ENCODE peak calls at places on chromosomes 13 and 19, in six cellular contexts. One of them, this sample, is unnamed.

GRCh38 chr19:2476451-2477140 is 669 bp downstream of the GADD45B start:
- DNase-seq in mesenchymal stem cell: peak; percentile 80
- DNase-seq in neuronal stem cell: no peak
- DNase-seq in H1: no peak
- DNase-seq in trophoblast cell: peak; percentile 54
- DNase-seq in IMR-90: peak; percentile 74
- DNase-seq in this sample: no peak

GRCh38 chr13:113860579-113861432 is 3.1 kb downstream of the GAS6 start:
- DNase-seq in mesenchymal stem cell: no peak
- DNase-seq in IMR-90: no peak
- DNase-seq in H1: peak; percentile 46
- DNase-seq in neuronal stem cell: no peak
- DNase-seq in trophoblast cell: no peak
- DNase-seq in this sample: peak; percentile 80

GRCh38 chr13:110640591-110641029 is 25.3 kb downstream of the NAXD start:
- DNase-seq in trophoblast cell: no peak
- DNase-seq in neuronal stem cell: no peak
- DNase-seq in mesenchymal stem cell: peak; percentile 34
- DNase-seq in IMR-90: peak; percentile 60
- DNase-seq in H1: no peak
- DNase-seq in this sample: peak; percentile 29

GRCh38 chr13:86945596-86945995 is 725.6 kb upstream of the SLITRK5 start:
- DNase-seq in H1: no peak
- DNase-seq in neuronal stem cell: no peak
- DNase-seq in mesenchymal stem cell: no peak
- DNase-seq in trophoblast cell: no peak
- DNase-seq in IMR-90: no peak
- DNase-seq in this sample: no peak

GRCh38 chr13:60931858-60932546 is 483.6 kb downstream of the PCDH20 start:
- DNase-seq in neuronal stem cell: no peak
- DNase-seq in trophoblast cell: no peak
- DNase-seq in mesenchymal stem cell: no peak
- DNase-seq in H1: no peak
- DNase-seq in IMR-90: no peak
- DNase-seq in this sample: no peak

GRCh38 chr19:8654591-8655339 is 24.3 kb downstream of the NFILZ start:
- DNase-seq in mesenchymal stem cell: peak; percentile 34
- DNase-seq in neuronal stem cell: peak; percentile 65
- DNase-seq in trophoblast cell: peak; percentile 42
- DNase-seq in H1: peak; percentile 13
- DNase-seq in IMR-90: peak; percentile 27
- DNase-seq in this sample: peak; percentile 75

GRCh38 chr13:33110713-33111413 is 94.6 kb downstream of the KL start:
- DNase-seq in mesenchymal stem cell: no peak
- DNase-seq in neuronal stem cell: no peak
- DNase-seq in IMR-90: peak; percentile 56
- DNase-seq in trophoblast cell: no peak
- DNase-seq in H1: no peak
- DNase-seq in this sample: no peak

GRCh38 chr19:42433503-42434260 is 6.5 kb upstream of the LIPE start:
- DNase-seq in H1: no peak
- DNase-seq in trophoblast cell: peak; percentile 46
- DNase-seq in mesenchymal stem cell: peak; percentile 50
- DNase-seq in IMR-90: peak; percentile 14
- DNase-seq in neuronal stem cell: peak; percentile 78
- DNase-seq in this sample: peak; percentile 78

GRCh38 chr19:45591004-45591637 is 6.5 kb upstream of the OPA3 start:
- DNase-seq in mesenchymal stem cell: no peak
- DNase-seq in neuronal stem cell: no peak
- DNase-seq in trophoblast cell: peak; percentile 71
- DNase-seq in H1: no peak
- DNase-seq in IMR-90: peak; percentile 35
- DNase-seq in this sample: peak; percentile 89

GRCh38 chr13:102597029-102598015 is 536 bp downstream of the TPP2 start:
- DNase-seq in mesenchymal stem cell: peak; percentile 59
- DNase-seq in neuronal stem cell: peak; percentile 9
- DNase-seq in trophoblast cell: no peak
- DNase-seq in IMR-90: peak; percentile 52
- DNase-seq in H1: no peak
- DNase-seq in this sample: no peak

GRCh38 chr19:7888145-7888825 is at the start of gene LRRC8E:
- DNase-seq in neuronal stem cell: peak; percentile 63
- DNase-seq in H1: no peak
- DNase-seq in trophoblast cell: peak; percentile 73
- DNase-seq in mesenchymal stem cell: peak; percentile 77
- DNase-seq in IMR-90: peak; percentile 55
- DNase-seq in this sample: peak; percentile 89

GRCh38 chr13:98143157-98143553 is 261 bp downstream of the FARP1 start:
- DNase-seq in H1: no peak
- DNase-seq in IMR-90: no peak
- DNase-seq in mesenchymal stem cell: no peak
- DNase-seq in neuronal stem cell: peak; percentile 58
- DNase-seq in trophoblast cell: no peak
- DNase-seq in this sample: peak; percentile 43

GRCh38 chr19:38736413-38737280 is 7.6 kb downstream of the CAPN12 start:
- DNase-seq in H1: peak; percentile 36
- DNase-seq in trophoblast cell: peak; percentile 40
- DNase-seq in IMR-90: no peak
- DNase-seq in mesenchymal stem cell: peak; percentile 31
- DNase-seq in neuronal stem cell: no peak
- DNase-seq in this sample: peak; percentile 91

GRCh38 chr13:99800004-99800403 is 171.6 kb downstream of the ZIC5 start:
- DNase-seq in H1: no peak
- DNase-seq in IMR-90: no peak
- DNase-seq in neuronal stem cell: no peak
- DNase-seq in mesenchymal stem cell: no peak
- DNase-seq in trophoblast cell: no peak
- DNase-seq in this sample: peak; percentile 37

GRCh38 chr19:38933544-38933943 is 2.8 kb downstream of the MRPS12 start:
- DNase-seq in H1: no peak
- DNase-seq in mesenchymal stem cell: no peak
- DNase-seq in IMR-90: no peak
- DNase-seq in trophoblast cell: no peak
- DNase-seq in neuronal stem cell: no peak
- DNase-seq in this sample: no peak

GRCh38 chr13:97276862-97277269 is 54.7 kb downstream of the MBNL2 start:
- DNase-seq in neuronal stem cell: no peak
- DNase-seq in trophoblast cell: no peak
- DNase-seq in IMR-90: no peak
- DNase-seq in mesenchymal stem cell: peak; percentile 45
- DNase-seq in H1: no peak
- DNase-seq in this sample: no peak

GRCh38 chr19:35224681-35225604 is 3.6 kb downstream of the FAM187B start:
- DNase-seq in H1: no peak
- DNase-seq in IMR-90: no peak
- DNase-seq in trophoblast cell: no peak
- DNase-seq in mesenchymal stem cell: no peak
- DNase-seq in neuronal stem cell: no peak
- DNase-seq in this sample: peak; percentile 80

GRCh38 chr19:40623403-40624239 is 22.5 kb downstream of the LTBP4 start:
- DNase-seq in trophoblast cell: peak; percentile 76
- DNase-seq in neuronal stem cell: no peak
- DNase-seq in H1: no peak
- DNase-seq in mesenchymal stem cell: peak; percentile 69
- DNase-seq in IMR-90: peak; percentile 18
- DNase-seq in this sample: peak; percentile 97

GRCh38 chr19:38736036-38736412 is 8.2 kb downstream of the CAPN12 start:
- DNase-seq in neuronal stem cell: no peak
- DNase-seq in mesenchymal stem cell: peak; percentile 44
- DNase-seq in IMR-90: no peak
- DNase-seq in H1: no peak
- DNase-seq in trophoblast cell: peak; percentile 86
- DNase-seq in this sample: peak; percentile 68

GRCh38 chr13:76667551-76667950 is 218.7 kb downstream of the KCTD12 start:
- DNase-seq in H1: no peak
- DNase-seq in mesenchymal stem cell: peak; percentile 72
- DNase-seq in trophoblast cell: no peak
- DNase-seq in neuronal stem cell: no peak
- DNase-seq in IMR-90: peak; percentile 77
- DNase-seq in this sample: no peak

GRCh38 chr19:35124098-35125060 is 8.8 kb downstream of the FXYD3 start:
- DNase-seq in mesenchymal stem cell: no peak
- DNase-seq in H1: no peak
- DNase-seq in neuronal stem cell: no peak
- DNase-seq in trophoblast cell: peak; percentile 86
- DNase-seq in IMR-90: peak; percentile 86
- DNase-seq in this sample: peak; percentile 58

GRCh38 chr19:51796195-51796679 is 1.3 kb downstream of the FPR3 start:
- DNase-seq in H1: no peak
- DNase-seq in neuronal stem cell: no peak
- DNase-seq in trophoblast cell: no peak
- DNase-seq in IMR-90: no peak
- DNase-seq in mesenchymal stem cell: no peak
- DNase-seq in this sample: no peak
- H3K14ac ChIP-seq in H1: no peak overlapping the region
- H3K14ac ChIP-seq in neuronal stem cell: no peak overlapping the region
- H3K14ac ChIP-seq in trophoblast cell: no peak overlapping the region
- H3K14ac ChIP-seq in IMR-90: no peak overlapping the region
- H3K14ac ChIP-seq in mesenchymal stem cell: no peak overlapping the region
- H3K14ac ChIP-seq in this sample: no peak overlapping the region

GRCh38 chr19:56746367-56746766 is 74.8 kb upstream of the ZNF835 start:
- DNase-seq in H1: no peak
- DNase-seq in trophoblast cell: no peak
- DNase-seq in mesenchymal stem cell: no peak
- DNase-seq in IMR-90: no peak
- DNase-seq in neuronal stem cell: no peak
- DNase-seq in this sample: no peak
- H3K14ac ChIP-seq in H1: no peak overlapping the region
- H3K14ac ChIP-seq in trophoblast cell: no peak overlapping the region
- H3K14ac ChIP-seq in mesenchymal stem cell: no peak overlapping the region
- H3K14ac ChIP-seq in IMR-90: no peak overlapping the region
- H3K14ac ChIP-seq in neuronal stem cell: no peak overlapping the region
- H3K14ac ChIP-seq in this sample: no peak overlapping the region

DNA sequence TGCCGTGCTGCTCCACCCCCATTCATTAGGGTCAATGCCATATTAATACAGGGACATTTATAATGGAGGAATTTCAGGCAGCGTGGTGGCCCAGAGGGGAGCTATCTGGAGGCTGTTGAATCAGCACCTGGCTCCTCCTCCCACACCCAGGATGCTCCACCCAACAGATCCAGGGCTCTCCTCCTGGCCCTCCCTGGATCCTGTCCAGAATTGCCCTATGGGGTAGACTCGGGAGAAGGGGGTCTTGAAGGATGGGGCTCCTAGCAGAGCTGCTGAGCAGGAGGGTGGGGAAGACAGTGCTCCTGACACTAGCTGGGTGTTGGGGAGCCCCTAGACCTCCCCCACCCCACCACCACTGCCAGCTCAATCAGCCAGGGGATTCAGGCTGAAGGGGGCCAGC is 5.2 kb upstream of the OR10H5 start:
- DNase-seq in neuronal stem cell: no peak
- DNase-seq in mesenchymal stem cell: no peak
- DNase-seq in H1: no peak
- DNase-seq in IMR-90: no peak
- DNase-seq in trophoblast cell: no peak
- DNase-seq in this sample: no peak
- H3K14ac ChIP-seq in neuronal stem cell: peak overlapping the region; percentile 38
- H3K14ac ChIP-seq in mesenchymal stem cell: no peak overlapping the region
- H3K14ac ChIP-seq in H1: no peak overlapping the region
- H3K14ac ChIP-seq in IMR-90: no peak overlapping the region
- H3K14ac ChIP-seq in trophoblast cell: no peak overlapping the region
- H3K14ac ChIP-seq in this sample: no peak overlapping the region

GRCh38 chr13:112810608-112811007 is 120.8 kb downstream of the ATP11A start:
- DNase-seq in trophoblast cell: no peak
- DNase-seq in IMR-90: no peak
- DNase-seq in H1: no peak
- DNase-seq in mesenchymal stem cell: no peak
- DNase-seq in neuronal stem cell: no peak
- DNase-seq in this sample: no peak
- H3K14ac ChIP-seq in trophoblast cell: no peak overlapping the region
- H3K14ac ChIP-seq in IMR-90: no peak overlapping the region
- H3K14ac ChIP-seq in H1: no peak overlapping the region
- H3K14ac ChIP-seq in mesenchymal stem cell: no peak overlapping the region
- H3K14ac ChIP-seq in neuronal stem cell: no peak overlapping the region
- H3K14ac ChIP-seq in this sample: no peak overlapping the region

GRCh38 chr19:11073568-11073967 is 15.7 kb upstream of the LDLR start:
- DNase-seq in trophoblast cell: no peak
- DNase-seq in H1: no peak
- DNase-seq in neuronal stem cell: no peak
- DNase-seq in IMR-90: no peak
- DNase-seq in mesenchymal stem cell: no peak
- DNase-seq in this sample: no peak
- H3K14ac ChIP-seq in trophoblast cell: no peak overlapping the region
- H3K14ac ChIP-seq in H1: no peak overlapping the region
- H3K14ac ChIP-seq in neuronal stem cell: no peak overlapping the region
- H3K14ac ChIP-seq in IMR-90: no peak overlapping the region
- H3K14ac ChIP-seq in mesenchymal stem cell: no peak overlapping the region
- H3K14ac ChIP-seq in this sample: no peak overlapping the region

GRCh38 chr13:78401833-78402232 is 201.5 kb downstream of the POU4F1 start:
- DNase-seq in IMR-90: no peak
- DNase-seq in H1: no peak
- DNase-seq in trophoblast cell: no peak
- DNase-seq in mesenchymal stem cell: peak; percentile 56
- DNase-seq in neuronal stem cell: no peak
- DNase-seq in this sample: no peak
- H3K14ac ChIP-seq in IMR-90: no peak overlapping the region
- H3K14ac ChIP-seq in H1: no peak overlapping the region
- H3K14ac ChIP-seq in trophoblast cell: no peak overlapping the region
- H3K14ac ChIP-seq in mesenchymal stem cell: no peak overlapping the region
- H3K14ac ChIP-seq in neuronal stem cell: no peak overlapping the region
- H3K14ac ChIP-seq in this sample: no peak overlapping the region

GRCh38 chr19:678791-679388 is 2.7 kb downstream of the FSTL3 start:
- DNase-seq in H1: no peak
- DNase-seq in mesenchymal stem cell: peak; percentile 12
- DNase-seq in neuronal stem cell: no peak
- DNase-seq in IMR-90: no peak
- DNase-seq in trophoblast cell: no peak
- DNase-seq in this sample: no peak
- H3K14ac ChIP-seq in H1: no peak overlapping the region
- H3K14ac ChIP-seq in mesenchymal stem cell: no peak overlapping the region
- H3K14ac ChIP-seq in neuronal stem cell: no peak overlapping the region
- H3K14ac ChIP-seq in IMR-90: no peak overlapping the region
- H3K14ac ChIP-seq in trophoblast cell: no peak overlapping the region
- H3K14ac ChIP-seq in this sample: no peak overlapping the region

DNA sequence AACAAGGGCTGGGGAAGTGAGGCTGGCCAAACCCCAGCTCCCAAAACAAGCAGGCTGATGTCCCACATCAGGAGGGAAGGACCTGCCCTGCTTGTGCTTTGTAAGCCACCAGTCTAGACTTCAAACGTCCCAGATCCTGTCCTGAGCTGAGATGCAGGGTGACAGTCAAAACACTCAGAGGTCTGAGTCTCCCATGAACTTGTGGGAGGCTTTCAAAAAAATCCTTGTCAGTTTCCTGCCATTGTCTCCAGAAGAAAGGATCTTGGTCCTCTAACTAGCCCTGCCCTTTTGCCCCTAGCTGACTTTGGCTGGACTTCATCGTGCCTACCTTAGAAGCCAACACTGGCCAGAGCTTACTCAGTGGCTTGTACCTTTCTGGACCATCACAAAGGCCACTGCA is 43.3 kb downstream of the DZIP1 start:
- DNase-seq in trophoblast cell: no peak
- DNase-seq in H1: no peak
- DNase-seq in mesenchymal stem cell: no peak
- DNase-seq in IMR-90: no peak
- DNase-seq in neuronal stem cell: no peak
- DNase-seq in this sample: no peak
- H3K14ac ChIP-seq in trophoblast cell: no peak overlapping the region
- H3K14ac ChIP-seq in H1: no peak overlapping the region
- H3K14ac ChIP-seq in mesenchymal stem cell: no peak overlapping the region
- H3K14ac ChIP-seq in IMR-90: no peak overlapping the region
- H3K14ac ChIP-seq in neuronal stem cell: no peak overlapping the region
- H3K14ac ChIP-seq in this sample: no peak overlapping the region

This sample was measured in H9.